ENCODE peak calls at places on chromosomes 6 and 20, in seven cellular contexts. R is NCI-H526, G is fibroblast of gingiva, F is WERI-Rb-1, B is NCI-H1092, U is NCI-H748 treated with DMSO at 0.1 percent for 48 hours, J is AG04450. C is an unnamed sample.

GRCh38 chr6:85418059-85418458 is 31.8 kb upstream of the NT5E start:
- DNase-seq in R (no peak), G (peak), F (no peak), B (no peak), U (no peak), J (no peak), C (no peak)

GRCh38 chr6:5936611-5937010 is 70.1 kb downstream of the NRN1 start:
- DNase-seq in R (no peak), G (no peak), F (no peak), B (no peak), U (no peak), J (no peak), C (no peak)

GRCh38 chr6:169371344-169372144 is 117.9 kb upstream of the THBS2 start:
- DNase-seq in R (no peak), G (peak), F (no peak), B (no peak), U (no peak), J (no peak), C (no peak)

GRCh38 chr20:20549699-20550098 is 162.7 kb downstream of the RALGAPA2 start:
- DNase-seq in R (no peak), G (peak), F (no peak), B (no peak), U (peak), J (peak), C (no peak)

GRCh38 chr6:131966443-131966842 is 15.3 kb upstream of the CCN2 start:
- DNase-seq in R (no peak), G (peak), F (no peak), B (no peak), U (no peak), J (no peak), C (no peak)

GRCh38 chr20:1474325-1474724 is 7.7 kb upstream of the NSFL1C start:
- DNase-seq in R (no peak), G (no peak), F (no peak), B (no peak), U (no peak), J (no peak), C (no peak)

GRCh38 chr6:22253955-22254655 is 42.7 kb downstream of the PRL start:
- DNase-seq in R (no peak), G (no peak), F (no peak), B (no peak), U (no peak), J (no peak), C (no peak)

GRCh38 chr20:32028647-32029372 is 18.6 kb downstream of the CCM2L start:
- DNase-seq in R (peak), G (no peak), F (peak), B (no peak), U (no peak), J (no peak), C (no peak)

GRCh38 chr6:100549406-100550167 is 84.9 kb upstream of the SIM1 start:
- DNase-seq in R (no peak), G (no peak), F (no peak), B (no peak), U (no peak), J (peak), C (no peak)

GRCh38 chr6:43115365-43115764 is 39.3 kb downstream of the PTK7 start:
- DNase-seq in R (no peak), G (no peak), F (peak), B (no peak), U (no peak), J (no peak), C (no peak)

GRCh38 chr6:110951986-110952794 is 6.3 kb upstream of the GTF3C6 start:
- DNase-seq in R (no peak), G (peak), F (no peak), B (no peak), U (no peak), J (no peak), C (no peak)

GRCh38 chr20:51193066-51193772 is 170.3 kb upstream of the KCNG1 start:
- DNase-seq in R (no peak), G (no peak), F (no peak), B (no peak), U (no peak), J (no peak), C (no peak)

GRCh38 chr6:24831771-24832718 is 33.3 kb upstream of the ARMH2 start:
- DNase-seq in R (no peak), G (peak), F (no peak), B (no peak), U (no peak), J (no peak), C (no peak)

GRCh38 chr6:80203283-80203682 is 96.8 kb downstream of the BCKDHB start:
- DNase-seq in R (no peak), G (no peak), F (no peak), B (no peak), U (no peak), J (no peak), C (no peak)

GRCh38 chr20:62805365-62805710 is 703 bp downstream of the OGFR start:
- DNase-seq in R (no peak), G (no peak), F (no peak), B (no peak), U (no peak), J (no peak), C (no peak)

GRCh38 chr6:51289041-51289440 is 470.4 kb downstream of the TFAP2B start:
- DNase-seq in R (no peak), G (peak), F (no peak), B (no peak), U (no peak), J (no peak), C (no peak)

GRCh38 chr6:37611516-37611915 is 86.2 kb downstream of the MDGA1 start:
- DNase-seq in R (no peak), G (no peak), F (no peak), B (no peak), U (no peak), J (no peak), C (no peak)

GRCh38 chr6:156420172-156420993 is 356.8 kb upstream of the ARID1B start:
- DNase-seq in R (no peak), G (no peak), F (no peak), B (no peak), U (no peak), J (no peak), C (no peak)

GRCh38 chr6:56595490-56596122 is 47.1 kb downstream of the DST start:
- DNase-seq in R (peak), G (peak), F (peak), B (peak), U (peak), J (no peak), C (no peak)

GRCh38 chr6:26025047-26025893 is 62.0 kb upstream of the HFE start:
- DNase-seq in R (no peak), G (peak), F (no peak), B (no peak), U (no peak), J (no peak), C (no peak)

GRCh38 chr6:37017606-37018005 is 12.2 kb downstream of the FGD2 start:
- DNase-seq in R (no peak), G (no peak), F (no peak), B (no peak), U (no peak), J (no peak), C (no peak)

GRCh38 chr6:72977114-72977513 is 248.2 kb downstream of the KHDC1L start:
- DNase-seq in R (no peak), G (no peak), F (no peak), B (no peak), U (no peak), J (no peak), C (no peak)

C was measured in NCI-H1436 treated with DMSO at 0.1 percent for 48 hours.